ENCODE peak calls at places on chromosomes 12 and 14, in seven cellular contexts. Q, O, R, K, B, E and A are unnamed samples.
A peak's percentile ranks its signal among the peaks of the same experiment; 100 is the strongest.

GRCh38 chr14:63752449-63753169 is 24.7 kb upstream of the SGPP1 start:
- DNase-seq in Q (no peak), O (no peak), R (no peak), K (peak; percentile 20), B (peak; percentile 96), E (no peak), A (no peak)

GRCh38 chr12:43754015-43754414 is 4.6 kb downstream of the PUS7L start:
- DNase-seq in Q (no peak), O (no peak), R (no peak), K (no peak), B (no peak), E (no peak), A (no peak)

GRCh38 chr12:98453070-98453469 is 62.3 kb upstream of the TMPO start:
- DNase-seq in Q (no peak), O (no peak), R (no peak), K (no peak), B (no peak), E (no peak), A (no peak)

GRCh38 chr14:69214376-69214775 is 23.1 kb downstream of the EXD2 start:
- DNase-seq in Q (no peak), O (no peak), R (no peak), K (peak; percentile 11), B (peak; percentile 31), E (no peak), A (no peak)

GRCh38 chr12:8156416-8156815 is 399 bp upstream of the ZNF705A start:
- DNase-seq in Q (no peak), O (no peak), R (no peak), K (no peak), B (peak; percentile 17), E (no peak), A (no peak)

GRCh38 chr14:45381091-45381490 is 128.1 kb upstream of the MIS18BP1 start:
- DNase-seq in Q (no peak), O (no peak), R (no peak), K (no peak), B (no peak), E (no peak), A (no peak)

GRCh38 chr14:45133683-45134050 is 614 bp downstream of the FKBP3 start:
- DNase-seq in Q (no peak), O (no peak), R (no peak), K (no peak), B (no peak), E (no peak), A (no peak)

GRCh38 chr12:94872671-94873367 is 130.7 kb downstream of the NDUFA12 start:
- DNase-seq in Q (peak; percentile 52), O (peak; percentile 44), R (no peak), K (peak; percentile 13), B (no peak), E (no peak), A (peak; percentile 34)

GRCh38 chr14:20855652-20856291 is 35.4 kb upstream of the RNASE3 start:
- DNase-seq in Q (peak; percentile 87), O (peak; percentile 85), R (peak; percentile 73), K (peak; percentile 89), B (peak; percentile 87), E (peak; percentile 65), A (peak; percentile 61)

GRCh38 chr12:105978686-105979085 is 160.1 kb downstream of the NUAK1 start:
- DNase-seq in Q (no peak), O (no peak), R (no peak), K (no peak), B (no peak), E (no peak), A (no peak)

GRCh38 chr12:13362260-13362841 is 165.8 kb downstream of the EMP1 start:
- DNase-seq in Q (peak; percentile 89), O (peak; percentile 83), R (peak; percentile 77), K (peak; percentile 85), B (peak; percentile 77), E (peak; percentile 67), A (peak; percentile 58)

GRCh38 chr12:49580572-49581535 is 12.9 kb upstream of the MCRS1 start:
- DNase-seq in Q (peak; percentile 98), O (peak; percentile 95), R (peak; percentile 71), K (peak; percentile 92), B (peak; percentile 90), E (peak; percentile 68), A (peak; percentile 69)

GRCh38 chr14:70814466-70814865 is 5.2 kb upstream of the MAP3K9 start:
- DNase-seq in Q (no peak), O (no peak), R (no peak), K (no peak), B (no peak), E (no peak), A (peak; percentile 25)

GRCh38 chr12:65685514-65685913 is 138.8 kb upstream of the HMGA2 start:
- DNase-seq in Q (peak; percentile 64), O (no peak), R (peak; percentile 29), K (peak; percentile 14), B (peak; percentile 68), E (no peak), A (no peak)

GRCh38 chr14:23252006-23252405 is 14.3 kb downstream of the RNF212B start:
- DNase-seq in Q (peak; percentile 88), O (no peak), R (no peak), K (no peak), B (no peak), E (no peak), A (no peak)

GRCh38 chr14:23248601-23249000 is 10.9 kb downstream of the RNF212B start:
- DNase-seq in Q (no peak), O (no peak), R (no peak), K (no peak), B (no peak), E (no peak), A (no peak)

GRCh38 chr14:23249810-23250209 is 12.1 kb downstream of the RNF212B start:
- DNase-seq in Q (no peak), O (no peak), R (no peak), K (no peak), B (no peak), E (no peak), A (no peak)

DNA sequence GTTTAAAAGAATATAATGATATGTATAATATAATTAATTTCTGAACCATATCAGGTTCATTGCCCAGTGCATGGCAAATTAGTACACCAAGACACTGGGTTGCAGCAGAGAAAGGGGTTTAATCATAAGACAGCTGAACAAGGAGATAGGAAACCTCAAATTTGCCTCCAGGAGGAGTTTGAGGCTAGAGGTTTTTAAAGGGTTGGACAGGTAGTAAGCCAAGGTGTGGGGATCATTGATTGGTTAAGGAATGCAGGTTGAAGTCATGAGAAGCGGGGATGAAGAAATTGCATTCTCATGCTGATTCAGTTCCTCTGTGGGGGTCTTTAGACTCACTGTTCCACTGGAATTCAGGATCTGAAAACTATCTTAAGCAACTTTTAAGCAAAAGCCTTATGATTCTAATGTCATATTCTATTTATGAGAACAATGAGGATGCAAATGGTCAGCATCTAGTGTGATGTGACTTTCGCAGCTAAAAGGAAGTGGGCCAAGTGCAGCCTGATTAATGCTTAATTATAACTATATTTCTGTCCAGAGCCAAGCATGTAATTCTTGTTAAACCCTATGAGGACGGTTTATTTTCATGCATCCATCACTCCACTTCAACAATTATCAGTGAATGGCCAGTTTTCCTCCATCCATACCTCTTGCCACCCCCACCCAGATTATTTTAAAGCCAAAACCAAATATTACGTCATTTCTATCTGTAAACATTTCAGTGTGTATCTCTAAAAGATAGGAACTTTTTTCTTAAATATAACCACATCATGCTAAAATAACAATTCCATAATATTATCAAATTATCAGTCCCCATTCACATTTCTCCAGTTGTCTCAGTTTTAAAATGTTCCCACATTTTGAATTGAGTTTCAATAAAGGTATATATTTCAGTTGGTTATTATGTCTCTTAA is 14.9 kb downstream of the RNF212B start:
- DNase-seq in Q (peak; percentile 86), O (peak; percentile 4), R (no peak), K (no peak), B (no peak), E (no peak), A (no peak)
- H3K27ac ChIP-seq in Q (peak overlapping the region; percentile 93), O (no peak overlapping the region), R (no peak overlapping the region), K (no peak overlapping the region), B (no peak overlapping the region), E (no peak overlapping the region), A (no peak overlapping the region)

DNA sequence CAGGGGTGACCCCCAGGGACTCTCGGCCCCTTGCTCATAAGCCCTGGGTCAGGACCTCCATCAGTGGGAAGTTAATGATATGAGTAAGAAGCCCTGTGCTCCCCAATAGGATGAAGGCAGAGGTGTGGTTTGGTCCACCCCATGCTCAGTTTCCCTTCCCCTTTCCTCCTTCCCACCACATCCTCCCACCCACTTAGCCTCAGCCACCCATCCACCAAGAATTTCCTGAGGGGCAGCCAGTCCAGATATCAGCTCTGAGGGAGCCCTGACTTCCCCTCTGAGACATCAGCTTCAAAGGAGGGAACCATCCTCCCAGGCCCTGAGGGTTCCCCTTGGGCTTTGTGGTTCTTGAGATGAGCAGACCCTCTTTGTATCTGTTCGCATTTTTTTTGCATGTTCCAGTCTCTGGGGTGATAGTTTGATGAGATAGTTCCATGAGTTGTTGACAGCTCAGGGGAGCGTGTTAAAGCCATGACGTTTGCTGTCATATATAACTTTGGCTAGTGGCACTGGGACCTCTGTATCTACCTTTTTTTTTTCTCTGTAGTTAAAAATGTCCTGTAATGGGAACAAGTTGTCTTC is 71.2 kb downstream of the LGMN start:
- DNase-seq in Q (no peak), O (no peak), R (no peak), K (no peak), B (no peak), E (no peak), A (peak; percentile 36)
- H3K4me3 ChIP-seq in Q (no peak overlapping the region), O (no peak overlapping the region), R (no peak overlapping the region), K (no peak overlapping the region), B (no peak overlapping the region), E (no peak overlapping the region), A (no peak overlapping the region)

GRCh38 chr14:94483729-94484275 is 7.8 kb upstream of the SERPINA9 start:
- DNase-seq in Q (no peak), O (no peak), R (no peak), K (no peak), B (no peak), E (no peak), A (no peak)
- TF ChIP-seq EZH2phosphoT487 in Q (no peak), O (no peak), R (no peak), K (no peak), B (no peak), E (no peak), A (no peak)

GRCh38 chr12:131003036-131003435 is 49.3 kb downstream of the ADGRD1 start:
- DNase-seq in Q (no peak), O (no peak), R (no peak), K (no peak), B (no peak), E (no peak), A (no peak)

GRCh38 chr12:131004166-131004565 is 50.5 kb downstream of the ADGRD1 start:
- DNase-seq in Q (no peak), O (no peak), R (no peak), K (no peak), B (no peak), E (no peak), A (no peak)

GRCh38 chr12:131005161-131006035 is 51.7 kb downstream of the ADGRD1 start:
- DNase-seq in Q (no peak), O (no peak), R (no peak), K (no peak), B (no peak), E (no peak), A (peak; percentile 34)

GRCh38 chr12:131002271-131002670 is 48.6 kb downstream of the ADGRD1 start:
- DNase-seq in Q (no peak), O (no peak), R (no peak), K (no peak), B (no peak), E (no peak), A (peak; percentile 55)

DNA sequence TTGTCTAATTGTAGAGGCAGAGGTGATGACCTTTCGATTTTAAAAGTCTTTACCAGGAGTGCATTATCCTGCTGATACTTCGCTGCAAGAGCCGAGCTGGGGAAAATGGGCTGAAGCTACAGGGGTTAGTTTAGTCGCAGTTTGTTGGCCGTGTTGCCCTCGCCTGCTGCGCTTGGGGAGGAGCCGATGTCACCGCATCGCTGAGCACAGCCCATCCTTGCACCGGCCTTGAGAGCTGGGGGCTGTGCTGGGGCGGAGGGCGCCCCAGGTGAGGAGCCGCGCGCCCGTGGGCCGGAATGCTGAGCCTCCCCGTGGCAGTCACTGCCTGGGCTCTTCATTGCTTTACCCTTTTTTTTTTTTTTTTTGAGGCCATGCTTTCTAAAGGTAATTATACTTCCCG is 50.0 kb downstream of the ADGRD1 start:
- DNase-seq in Q (no peak), O (peak; percentile 78), R (no peak), K (no peak), B (no peak), E (no peak), A (no peak)
- H3K27ac ChIP-seq in Q (no peak overlapping the region), O (peak overlapping the region; percentile 9), R (no peak overlapping the region), K (no peak overlapping the region), B (no peak overlapping the region), E (no peak overlapping the region), A (no peak overlapping the region)